ENCODE peak calls at places on chromosome 10, in ten cellular contexts. T, A, J, W, O, C, X, F, I and M are unnamed samples.

GRCh38 chr10:110793887-110794286 is 77.8 kb upstream of the PDCD4 start:
- DNase-seq in I (no peak), T (no peak), C (no peak), A (no peak), J (no peak), W (no peak), X (no peak), F (no peak), O (no peak), M (no peak)

GRCh38 chr10:52755297-52756062 is 17.1 kb downstream of the MBL2 start:
- DNase-seq in X (no peak), A (peak), J (no peak), I (no peak), W (no peak), C (no peak), O (no peak), T (no peak), F (peak), M (peak)

GRCh38 chr10:78972160-78972946 is 96.4 kb upstream of the ZMIZ1 start:
- DNase-seq in I (peak), A (peak), W (peak), X (peak), F (no peak), C (peak), J (no peak), O (no peak), T (no peak), M (no peak)

GRCh38 chr10:101495324-101495925 is 92.6 kb downstream of the POLL start:
- DNase-seq in W (no peak), J (peak), T (no peak), A (no peak), C (no peak), F (no peak), O (no peak), X (peak), I (peak), M (no peak)

GRCh38 chr10:44183667-44184632 is 200.9 kb downstream of the CXCL12 start:
- DNase-seq in J (no peak), A (no peak), T (no peak), X (no peak), I (no peak), O (no peak), F (no peak), C (no peak), W (no peak), M (no peak)

GRCh38 chr10:48505394-48506112 is 99.3 kb downstream of the ARHGAP22 start:
- DNase-seq in W (peak), J (peak), T (no peak), O (peak), X (no peak), F (no peak), A (no peak), C (no peak), I (no peak), M (no peak)

GRCh38 chr10:5751854-5752253 is 61.4 kb downstream of the GDI2 start:
- DNase-seq in A (no peak), X (no peak), I (no peak), W (no peak), F (no peak), C (no peak), T (no peak), J (peak), O (no peak), M (no peak)

GRCh38 chr10:34570887-34571286 is 244.2 kb downstream of the PARD3 start:
- DNase-seq in A (no peak), I (no peak), F (no peak), X (no peak), O (no peak), W (no peak), T (no peak), C (no peak), J (no peak), M (no peak)

GRCh38 chr10:24723788-24724380 is at the start of gene ARHGAP21:
- DNase-seq in C (peak), F (no peak), A (peak), O (no peak), T (peak), W (peak), J (peak), X (no peak), I (no peak), M (no peak)

GRCh38 chr10:23656735-23657134 is 217.9 kb downstream of the OTUD1 start:
- DNase-seq in J (peak), T (no peak), X (no peak), O (no peak), I (no peak), A (no peak), F (no peak), C (no peak), W (no peak), M (no peak)

GRCh38 chr10:34343764-34344163 is 471.3 kb downstream of the PARD3 start:
- DNase-seq in J (no peak), I (no peak), A (no peak), C (no peak), T (no peak), O (no peak), X (no peak), F (no peak), W (no peak), M (no peak)

GRCh38 chr10:29409241-29410051 is 120.6 kb downstream of the LYZL1 start:
- DNase-seq in I (peak), F (peak), J (peak), O (no peak), A (peak), C (peak), X (peak), T (peak), W (peak), M (no peak)
- TF ChIP-seq POLR2AphosphoS5 in I (peak), F (peak), J (peak), O (no peak), A (peak), C (peak), X (peak), T (no peak), W (no peak), M (peak)

DNA sequence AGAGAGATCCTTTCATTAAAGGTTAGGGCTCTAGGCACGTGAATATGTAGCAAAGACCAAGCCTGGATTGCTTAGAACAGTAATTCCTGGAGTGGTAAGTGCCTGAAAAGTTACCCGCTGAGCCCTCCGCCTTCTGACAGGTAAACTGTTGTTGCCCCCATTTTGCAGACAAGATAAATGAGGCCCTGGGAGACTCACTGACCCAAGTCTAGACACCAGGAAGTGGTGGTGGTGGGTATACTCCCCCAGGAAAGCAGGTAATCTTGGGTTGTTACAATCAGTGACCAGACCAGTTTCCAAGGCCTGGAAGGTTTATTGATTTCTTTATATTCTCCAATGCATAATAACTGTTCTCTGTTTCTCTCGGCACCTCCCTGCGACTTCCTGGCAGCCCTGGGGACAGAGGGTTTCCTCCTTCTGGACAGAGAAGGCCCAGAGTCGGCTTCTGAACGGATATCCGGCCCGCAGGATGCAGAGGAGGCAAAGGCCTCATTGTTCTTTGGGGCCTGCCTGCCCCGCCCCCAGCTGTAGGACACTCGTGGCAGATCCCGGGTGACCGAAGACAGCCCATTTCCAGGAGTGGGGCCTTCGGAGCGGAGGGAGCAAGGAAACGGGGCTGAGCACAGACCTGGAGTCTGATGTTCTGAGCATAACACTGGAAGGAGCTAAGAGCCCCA is 1.3 kb upstream of the GRK5 start:
- DNase-seq in A (peak), F (no peak), X (no peak), W (peak), J (peak), O (no peak), I (no peak), T (no peak), C (peak), M (peak)
- TF ChIP-seq POLR2AphosphoS5 in A (no peak), F (no peak), X (peak), W (no peak), J (no peak), O (no peak), I (no peak), T (peak), C (no peak), M (peak)

GRCh38 chr10:113985342-113985844 is 58.3 kb upstream of the ADRB1 start:
- DNase-seq in W (no peak), O (no peak), A (no peak), T (no peak), F (no peak), I (no peak), X (no peak), C (no peak), J (no peak), M (no peak)
- TF ChIP-seq POLR2AphosphoS5 in W (no peak), O (no peak), A (no peak), T (no peak), F (no peak), I (no peak), X (no peak), C (no peak), J (no peak), M (no peak)

GRCh38 chr10:15545266-15545665 is 174.2 kb upstream of the FAM171A1 start:
- DNase-seq in F (no peak), C (no peak), T (no peak), X (no peak), W (no peak), O (no peak), I (no peak), J (no peak), A (no peak), M (no peak)
- TF ChIP-seq POLR2AphosphoS5 in F (no peak), C (no peak), T (no peak), X (no peak), W (no peak), O (no peak), I (no peak), J (no peak), A (no peak), M (no peak)